ENCODE peak calls at places on chromosomes 7 and 10, in eight cellular contexts. O is left ventricle myocardium inferior, Z is HCT116, X is dorsolateral prefrontal cortex, N is fibroblast of the aortic adventitia, Q is fibroblast of mammary gland, W is ovary, S is aorta. P is an unnamed sample.

GRCh38 chr10:96401036-96401435 is 42.2 kb upstream of the OPALIN start:
- DNase-seq in O (no peak), S (no peak), X (no peak), W (no peak), N (no peak), Z (no peak), Q (no peak), P (no peak)

GRCh38 chr7:150947761-150948680 is 30.1 kb downstream of the KCNH2 start:
- DNase-seq in Q (no peak), X (no peak), W (no peak), N (no peak), O (peak; percentile 7), Z (no peak), S (peak; percentile 37), P (no peak)

GRCh38 chr10:103124420-103125096 is 68.5 kb downstream of the NT5C2 start:
- DNase-seq in Q (no peak), W (no peak), X (no peak), S (no peak), N (no peak), Z (no peak), O (no peak), P (no peak)

GRCh38 chr7:7736671-7737070 is 18.3 kb upstream of the RPA3 start:
- DNase-seq in Z (no peak), Q (no peak), X (no peak), S (no peak), N (no peak), W (no peak), O (no peak), P (no peak)

GRCh38 chr10:76150139-76150885 is 718.9 kb downstream of the LRMDA start:
- DNase-seq in N (no peak), S (no peak), X (no peak), Q (peak; percentile 13), W (peak; percentile 28), Z (no peak), O (no peak), P (no peak)

GRCh38 chr7:125516194-125516593 is 586.6 kb upstream of the POT1 start:
- DNase-seq in Z (no peak), N (no peak), O (no peak), S (no peak), X (no peak), W (no peak), Q (no peak), P (no peak)

GRCh38 chr7:45573636-45574470 is at the start of gene ADCY1:
- DNase-seq in Q (no peak), W (no peak), Z (no peak), O (peak; percentile 38), N (no peak), S (no peak), X (no peak), P (no peak)

GRCh38 chr10:23110722-23111660 is 15.6 kb downstream of the MSRB2 start:
- DNase-seq in S (no peak), N (no peak), O (no peak), X (no peak), W (no peak), Z (no peak), Q (no peak), P (no peak)

GRCh38 chr7:23928391-23928790 is 218.4 kb downstream of the STK31 start:
- DNase-seq in S (no peak), Z (no peak), X (no peak), W (no peak), N (no peak), Q (no peak), O (no peak), P (no peak)

GRCh38 chr10:6504296-6504695 is 75.8 kb downstream of the PRKCQ start:
- DNase-seq in Z (no peak), X (no peak), S (no peak), O (no peak), W (no peak), Q (no peak), N (no peak), P (no peak)

GRCh38 chr7:118420888-118421287 is 196.4 kb downstream of the ANKRD7 start:
- DNase-seq in S (no peak), X (no peak), N (no peak), O (no peak), Z (no peak), Q (no peak), W (no peak), P (no peak)

GRCh38 chr10:108904163-108904878 is 1019.0 kb downstream of the XPNPEP1 start:
- DNase-seq in Q (peak; percentile 68), O (no peak), X (no peak), W (peak; percentile 23), Z (no peak), S (no peak), N (peak; percentile 36), P (no peak)

GRCh38 chr10:116763440-116763839 is 21.1 kb upstream of the HSPA12A start:
- DNase-seq in N (no peak), X (peak; percentile 57), Q (no peak), Z (no peak), S (no peak), W (no peak), O (no peak), P (no peak)

GRCh38 chr10:22624289-22624738 is 90.1 kb downstream of the PIP4K2A start:
- DNase-seq in O (no peak), S (no peak), Z (no peak), N (peak; percentile 82), Q (peak; percentile 83), W (no peak), X (no peak), P (peak; percentile 82)

GRCh38 chr10:11012476-11012875 is 5.2 kb upstream of the CELF2 start:
- DNase-seq in N (no peak), Z (no peak), X (no peak), S (no peak), Q (no peak), W (no peak), O (no peak), P (no peak)

GRCh38 chr10:42990016-42990720 is 86.7 kb upstream of the RET start:
- DNase-seq in Z (no peak), X (peak; percentile 18), S (no peak), N (no peak), W (no peak), Q (no peak), O (no peak), P (no peak)

GRCh38 chr10:128044961-128045832 is 81.0 kb downstream of the MKI67 start:
- DNase-seq in X (no peak), W (no peak), Q (no peak), O (no peak), N (no peak), Z (no peak), S (peak; percentile 66), P (no peak)

GRCh38 chr7:142883145-142883544 is 2.4 kb downstream of the TRPV6 start:
- DNase-seq in Q (no peak), Z (no peak), O (no peak), X (no peak), W (no peak), N (no peak), S (no peak), P (no peak)

GRCh38 chr7:46315891-46316290 is 394.8 kb upstream of the IGFBP3 start:
- DNase-seq in X (no peak), Q (peak; percentile 78), S (no peak), O (no peak), N (peak; percentile 39), W (no peak), Z (no peak), P (no peak)

GRCh38 chr10:93406367-93407145 is 75.6 kb downstream of the MYOF start:
- DNase-seq in Z (no peak), X (no peak), N (no peak), O (no peak), S (no peak), W (no peak), Q (no peak), P (no peak)
- H3K4me3 ChIP-seq in Z (no peak overlapping the region), X (no peak overlapping the region), N (no peak overlapping the region), O (no peak overlapping the region), S (no peak overlapping the region), W (no peak overlapping the region), Q (no peak overlapping the region), P (no peak overlapping the region)

DNA sequence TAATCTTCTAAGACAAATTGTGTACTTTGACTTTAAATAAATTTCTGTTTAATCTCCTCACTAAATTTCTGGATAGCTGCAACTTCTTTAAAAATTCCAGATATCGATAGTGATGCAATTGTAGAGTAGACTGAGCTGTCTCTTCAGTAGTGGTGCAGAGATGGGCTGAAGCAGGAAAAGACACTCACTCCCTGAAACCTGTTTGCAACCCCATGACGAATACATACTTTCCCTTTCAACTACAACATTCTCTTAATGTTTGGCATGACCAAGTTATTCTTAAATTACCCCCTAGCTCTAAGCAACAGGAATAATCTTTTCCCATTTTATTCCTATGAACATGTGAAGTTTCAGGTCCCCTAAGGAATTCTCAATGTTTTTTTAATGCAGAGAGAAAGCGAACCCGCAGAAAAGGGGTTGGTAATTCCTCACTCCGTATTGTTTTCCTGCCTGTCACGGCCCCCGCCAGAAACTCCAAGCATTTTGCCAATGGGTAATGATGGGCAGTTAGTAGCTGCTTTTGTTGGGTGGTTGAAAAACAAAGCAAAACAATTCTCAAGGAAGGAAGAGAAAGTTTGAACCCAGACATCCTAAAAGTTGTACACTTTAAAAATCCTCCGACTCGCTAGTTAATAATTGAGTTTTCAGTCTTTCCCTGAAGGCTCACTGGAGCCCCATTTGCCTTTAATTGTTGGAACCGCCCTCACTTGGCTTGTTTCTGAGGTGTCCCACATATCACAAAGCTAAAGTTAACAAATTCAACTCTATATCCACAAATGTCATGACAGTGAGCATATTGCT is 1.2 kb downstream of the THSD7A start:
- DNase-seq in O (no peak), N (peak; percentile 8), X (no peak), W (no peak), S (no peak), Z (no peak), Q (peak; percentile 13), P (no peak)
- H3K4me3 ChIP-seq in O (peak overlapping the region; percentile 72), N (peak overlapping the region; percentile 67), X (peak overlapping the region; percentile 64), W (peak overlapping the region; percentile 42), S (peak overlapping the region; percentile 28), Z (peak overlapping the region; percentile 71), Q (peak overlapping the region; percentile 34), P (no peak overlapping the region)

GRCh38 chr7:73622909-73623797 is 1.2 kb downstream of the MLXIPL start:
- DNase-seq in O (peak; percentile 48), Q (peak; percentile 16), Z (no peak), X (no peak), S (peak; percentile 86), N (peak; percentile 17), W (peak; percentile 47), P (no peak)

GRCh38 chr7:73625276-73625675 is 954 bp upstream of the MLXIPL start:
- DNase-seq in Z (no peak), S (no peak), O (no peak), N (no peak), W (no peak), Q (no peak), X (no peak), P (no peak)

GRCh38 chr7:73622527-73622908 is 1.8 kb downstream of the MLXIPL start:
- DNase-seq in O (no peak), Q (no peak), S (no peak), N (peak; percentile 17), X (no peak), W (no peak), Z (no peak), P (no peak)

GRCh38 chr7:73624669-73625001 is 313 bp upstream of the MLXIPL start:
- DNase-seq in Q (no peak), S (no peak), N (no peak), W (no peak), O (no peak), X (no peak), Z (no peak), P (no peak)

GRCh38 chr7:73623798-73624668 is at the start of gene MLXIPL:
- DNase-seq in Z (peak; percentile 75), W (peak; percentile 51), S (peak; percentile 91), Q (peak; percentile 16), O (peak; percentile 70), N (no peak), X (peak; percentile 51), P (no peak)
- H3K4me3 ChIP-seq in Z (peak within 1 kb of the TSS; percentile 91), W (peak within 1 kb of the TSS; percentile 30), S (peak within 1 kb of the TSS; percentile 22), Q (peak within 1 kb of the TSS; percentile 7), O (peak within 1 kb of the TSS; percentile 68), N (peak within 1 kb of the TSS; percentile 45), X (peak within 1 kb of the TSS; percentile 65), P (peak within 1 kb of the TSS; percentile 24)

GRCh38 chr7:90842430-90842788 is 246.3 kb downstream of the CDK14 start:
- DNase-seq in S (no peak), W (no peak), X (no peak), Q (no peak), N (no peak), O (no peak), Z (no peak), P (no peak)
- H3K4me3 ChIP-seq in S (no peak overlapping the region), W (no peak overlapping the region), X (no peak overlapping the region), Q (no peak overlapping the region), N (no peak overlapping the region), O (no peak overlapping the region), Z (no peak overlapping the region), P (no peak overlapping the region)